ENCODE peak calls at places on chromosome 5, in six cellular contexts. Q is astrocyte of the spinal cord, L is WTC11, G is endothelial cell, J is epithelial cell of esophagus, R is fibroblast of mammary gland. F is an unnamed sample.

GRCh38 chr5:124235576-124235975 is 510.9 kb downstream of the ZNF608 start:
- DNase-seq in R (no peak), J (no peak), G (no peak), L (no peak), Q (no peak), F (no peak)

GRCh38 chr5:132557425-132557805 is 638 bp downstream of the RAD50 start:
- DNase-seq in R (peak; percentile 48), Q (peak; percentile 28), L (peak; percentile 33), G (peak; percentile 10), J (peak; percentile 39), F (peak; percentile 79)

GRCh38 chr5:154138701-154139100 is 51.8 kb upstream of the GALNT10 start:
- DNase-seq in Q (no peak), J (no peak), G (no peak), R (peak; percentile 23), L (no peak), F (no peak)

GRCh38 chr5:56656816-56657740 is 158.3 kb upstream of the MAP3K1 start:
- DNase-seq in L (no peak), Q (peak; percentile 66), J (peak; percentile 41), G (no peak), R (peak; percentile 51), F (no peak)

GRCh38 chr5:124343451-124343867 is 403.0 kb downstream of the ZNF608 start:
- DNase-seq in R (peak; percentile 98), Q (peak; percentile 94), J (peak; percentile 21), L (no peak), G (no peak), F (no peak)

GRCh38 chr5:153658151-153658550 is 167.7 kb downstream of the GRIA1 start:
- DNase-seq in Q (no peak), L (no peak), R (no peak), J (no peak), G (no peak), F (no peak)

GRCh38 chr5:132477784-132478497 is 12.6 kb downstream of the IRF1 start:
- DNase-seq in J (no peak), L (no peak), G (no peak), Q (no peak), R (no peak), F (peak; percentile 84)

GRCh38 chr5:141506381-141507155 is 17.7 kb downstream of the PCDHGC5 start:
- DNase-seq in Q (no peak), R (no peak), L (no peak), G (no peak), J (no peak), F (no peak)

GRCh38 chr5:170818222-170818621 is 34.7 kb downstream of the GABRP start:
- DNase-seq in G (no peak), Q (peak; percentile 4), R (no peak), L (no peak), J (no peak), F (no peak)

GRCh38 chr5:65209341-65209740 is 272.4 kb downstream of the ADAMTS6 start:
- DNase-seq in J (peak; percentile 89), R (peak; percentile 95), G (no peak), Q (peak; percentile 94), L (no peak), F (no peak)

DNA sequence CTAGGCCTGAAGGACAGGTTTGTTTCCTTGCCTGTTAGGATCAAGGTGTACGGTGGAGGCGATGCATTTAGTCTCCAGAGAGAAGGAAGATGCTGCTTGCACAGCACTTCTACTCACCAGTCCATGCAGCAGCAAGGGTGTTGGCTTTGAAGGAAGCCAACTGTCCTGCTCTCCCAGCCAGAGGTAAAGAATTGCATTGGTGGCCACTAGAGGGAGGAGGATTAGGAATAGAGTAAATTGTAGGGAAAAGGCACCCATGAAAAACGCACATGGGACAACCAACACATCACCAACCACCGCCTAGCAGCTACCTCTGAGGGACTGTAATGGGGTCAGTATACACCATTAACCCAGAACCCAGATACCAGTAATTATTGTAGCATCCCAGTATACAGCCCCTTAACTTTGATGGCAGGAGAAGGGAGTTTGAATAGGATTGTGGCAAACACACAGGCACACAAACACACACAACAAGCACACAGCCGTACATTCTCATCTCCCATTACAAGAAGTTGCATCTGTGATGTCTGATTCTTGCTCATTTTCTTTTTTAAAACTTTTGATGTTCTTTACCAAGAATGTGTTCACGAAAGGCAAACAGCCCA is 267.7 kb downstream of the ADAMTS6 start:
- DNase-seq in J (peak; percentile 58), G (peak; percentile 19), Q (no peak), L (peak; percentile 30), R (peak; percentile 54), F (no peak)
- TF ChIP-seq CTCF in J (peak; percentile 70), G (peak; percentile 70), Q (peak; percentile 60), L (peak; percentile 48), R (peak; percentile 61), F (no peak)

DNA sequence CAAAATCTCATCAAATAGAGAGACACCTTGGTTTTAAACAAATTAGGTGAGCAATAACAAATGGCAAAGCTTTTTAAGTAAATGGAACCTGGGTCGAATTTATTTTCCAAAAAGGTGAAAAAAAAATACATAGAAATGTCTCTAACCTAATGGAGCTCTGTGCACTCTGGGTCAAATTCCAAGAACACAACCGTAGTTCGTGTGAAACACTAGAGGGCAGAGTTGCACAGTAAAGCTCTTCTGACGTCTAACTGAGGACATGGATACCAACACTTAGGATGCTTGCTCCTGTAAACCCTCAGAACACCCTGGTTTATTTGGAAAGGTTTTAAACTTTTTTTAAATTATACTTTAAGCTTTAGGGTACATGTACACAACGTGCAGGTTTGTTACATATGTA is 18.9 kb downstream of the MARCHF11 start:
- DNase-seq in L (no peak), G (peak; percentile 43), Q (peak; percentile 50), J (peak; percentile 78), R (peak; percentile 69), F (no peak)
- TF ChIP-seq CTCF in L (peak; percentile 54), G (peak; percentile 63), Q (peak; percentile 75), J (peak; percentile 88), R (peak; percentile 73), F (no peak)

GRCh38 chr5:175878544-175879438 is 7.4 kb downstream of the CPLX2 start:
- DNase-seq in R (no peak), Q (no peak), J (no peak), L (peak; percentile 70), G (peak; percentile 38), F (no peak)
- TF ChIP-seq CTCF in R (no peak), Q (no peak), J (no peak), L (no peak), G (no peak), F (no peak)

GRCh38 chr5:91007251-91007650 is 375.9 kb downstream of the ARRDC3 start:
- DNase-seq in G (no peak), R (no peak), L (no peak), J (no peak), Q (no peak), F (no peak)
- TF ChIP-seq CTCF in G (no peak), R (no peak), L (no peak), J (no peak), Q (no peak), F (no peak)

GRCh38 chr5:169226904-169227303 is 74.0 kb downstream of the SLIT3 start:
- DNase-seq in L (no peak), Q (no peak), R (no peak), J (no peak), G (no peak), F (no peak)
- TF ChIP-seq CTCF in L (no peak), Q (no peak), R (peak; percentile 9), J (no peak), G (no peak), F (no peak)

DNA sequence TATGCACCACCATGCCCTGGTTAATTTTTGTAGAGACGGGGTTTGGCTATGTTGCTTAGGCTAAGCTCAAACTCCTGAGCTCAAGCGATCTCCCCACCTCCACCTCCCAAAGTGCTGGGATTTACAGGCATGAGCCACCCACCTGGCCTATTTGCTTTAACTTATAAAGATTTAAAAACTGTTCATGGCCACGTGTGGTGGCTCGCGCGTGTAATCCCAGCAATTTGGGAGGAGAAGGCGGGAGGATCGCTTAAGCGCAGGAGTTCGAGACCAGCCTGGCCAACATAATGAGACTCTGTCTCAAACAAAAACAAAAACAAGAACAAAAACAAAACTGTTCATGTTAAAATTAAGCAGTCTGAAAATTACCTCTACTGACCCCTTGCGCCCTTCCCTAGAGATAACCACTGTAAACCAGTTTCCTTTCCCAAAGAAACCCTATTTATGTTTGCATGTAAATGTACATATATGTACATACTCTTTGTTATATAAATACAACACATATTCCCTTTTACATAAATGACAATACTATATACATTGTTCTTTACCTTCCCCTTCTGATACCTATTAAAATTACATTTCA is 1.5 kb downstream of the AK6 start:
- DNase-seq in R (no peak), G (no peak), L (no peak), J (no peak), Q (no peak), F (no peak)
- TF ChIP-seq CTCF in R (peak; percentile 19), G (no peak), L (no peak), J (no peak), Q (no peak), F (no peak)

DNA sequence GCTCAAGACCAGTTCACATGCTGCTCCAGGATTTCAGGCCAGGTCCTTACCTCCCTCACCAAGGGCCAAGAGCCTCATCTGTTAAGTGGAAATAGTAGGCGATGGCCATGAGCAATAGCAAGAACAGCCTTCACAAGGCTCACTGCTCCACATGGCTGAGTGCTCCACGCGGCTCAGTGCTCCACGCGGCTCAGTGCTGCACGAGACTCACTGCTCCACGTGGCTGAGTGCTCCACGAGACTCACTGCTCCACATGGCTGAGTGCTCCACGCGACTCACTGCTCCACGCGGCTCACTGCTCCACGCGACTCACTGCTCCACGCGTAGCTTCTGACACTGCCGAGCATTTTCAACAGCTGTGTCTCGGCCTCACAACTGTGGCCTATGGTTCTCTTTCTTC is 36.4 kb upstream of the ADAMTS2 start:
- DNase-seq in G (no peak), J (no peak), Q (no peak), R (no peak), L (no peak), F (no peak)
- TF ChIP-seq CTCF in G (no peak), J (no peak), Q (no peak), R (no peak), L (no peak), F (no peak)

GRCh38 chr5:68286612-68286912 is 71.0 kb downstream of the PIK3R1 start:
- DNase-seq in G (no peak), J (no peak), L (no peak), R (no peak), Q (no peak), F (no peak)
- TF ChIP-seq CTCF in G (no peak), J (no peak), L (no peak), R (no peak), Q (no peak), F (no peak)